ENCODE peak calls at places on chromosomes 6 and 20, in nine cellular contexts. Z is GM23248; N is brain microvascular endothelial cell; O is CD8-positive, alpha-beta memory T cell; B is fibroblast of lung; W is endodermal cell; C is left lung; S is mesenchymal stem cell; X is psoas muscle. D is an unnamed sample. For H3K36me3, the result is how much of the 10 kb centered on the place peaks cover.

GRCh38 chr6:126235363-126235762 is 104.6 kb upstream of the CENPW start:
- DNase-seq in Z (no peak), N (no peak), O (no peak), B (no peak), W (no peak), C (no peak), S (no peak), X (no peak), D (no peak)

GRCh38 chr20:17616480-17617211 is 46.8 kb downstream of the DSTN start:
- DNase-seq in Z (no peak), N (no peak), O (no peak), B (no peak), W (peak), C (no peak), S (no peak), X (peak), D (no peak)

GRCh38 chr6:127120109-127120786 is 1.8 kb downstream of the RSPO3 start:
- DNase-seq in Z (no peak), N (no peak), O (no peak), B (no peak), W (peak), C (peak), S (no peak), X (peak), D (no peak)

GRCh38 chr6:149089508-149089907 is 228.0 kb upstream of the TAB2 start:
- DNase-seq in Z (no peak), N (no peak), O (no peak), B (no peak), W (no peak), C (no peak), S (no peak), X (no peak), D (no peak)

GRCh38 chr6:151147118-151147832 is 92.5 kb upstream of the AKAP12 start:
- DNase-seq in Z (no peak), N (no peak), O (no peak), B (no peak), W (no peak), C (no peak), S (no peak), X (no peak), D (no peak)

GRCh38 chr20:36546111-36546736 is 4.9 kb downstream of the MYL9 start:
- DNase-seq in Z (no peak), N (no peak), O (no peak), B (no peak), W (no peak), C (no peak), S (no peak), X (peak), D (no peak)

GRCh38 chr6:2643935-2644539 is 106.7 kb downstream of the MYLK4 start:
- DNase-seq in Z (no peak), N (no peak), O (no peak), B (no peak), W (no peak), C (no peak), S (no peak), X (no peak), D (no peak)

GRCh38 chr20:32611286-32611685 is 26.2 kb upstream of the NOL4L start:
- DNase-seq in Z (no peak), N (no peak), O (no peak), B (no peak), W (no peak), C (no peak), S (no peak), X (no peak), D (no peak)

GRCh38 chr20:3796477-3797225 is 541 bp downstream of the CDC25B start:
- DNase-seq in Z (no peak), N (no peak), O (no peak), B (no peak), W (no peak), C (peak), S (no peak), X (no peak), D (no peak)

GRCh38 chr20:24651171-24651972 is 181.9 kb downstream of the SYNDIG1 start:
- DNase-seq in Z (peak), N (peak), O (no peak), B (peak), W (no peak), C (peak), S (peak), X (no peak), D (no peak)

GRCh38 chr6:67717281-67717680 is 917.8 kb upstream of the ADGRB3 start:
- DNase-seq in Z (no peak), N (peak), O (no peak), B (peak), W (no peak), C (no peak), S (no peak), X (no peak), D (no peak)

GRCh38 chr6:18192026-18192425 is 36.8 kb downstream of the KDM1B start:
- DNase-seq in Z (no peak), N (no peak), O (no peak), B (no peak), W (no peak), C (no peak), S (no peak), X (no peak), D (no peak)

GRCh38 chr6:52293067-52293466 is 8.5 kb upstream of the MCM3 start:
- DNase-seq in Z (no peak), N (no peak), O (no peak), B (no peak), W (no peak), C (no peak), S (no peak), X (no peak), D (no peak)

GRCh38 chr6:11276911-11277274 is 44.4 kb upstream of the NEDD9 start:
- DNase-seq in Z (peak), N (peak), O (no peak), B (no peak), W (no peak), C (no peak), S (peak), X (no peak), D (no peak)

GRCh38 chr6:75850026-75850385 is 101.0 kb downstream of the MYO6 start:
- DNase-seq in Z (no peak), N (no peak), O (no peak), B (peak), W (no peak), C (no peak), S (peak), X (no peak), D (no peak)

GRCh38 chr20:40494238-40494637 is 194.8 kb downstream of the MAFB start:
- DNase-seq in Z (no peak), N (no peak), O (no peak), B (no peak), W (no peak), C (peak), S (no peak), X (no peak), D (no peak)

GRCh38 chr6:113464959-113465358 is 392.2 kb upstream of the MARCKS start:
- DNase-seq in Z (peak), N (peak), O (no peak), B (peak), W (no peak), C (no peak), S (peak), X (no peak), D (no peak)

GRCh38 chr6:24848461-24848860 is 49.7 kb upstream of the ARMH2 start:
- DNase-seq in Z (no peak), N (no peak), O (no peak), B (no peak), W (no peak), C (no peak), S (no peak), X (no peak), D (no peak)

GRCh38 chr6:144575327-144575726 is 290.2 kb downstream of the UTRN start:
- DNase-seq in Z (no peak), N (no peak), O (no peak), B (no peak), W (no peak), C (no peak), S (no peak), X (no peak), D (no peak)

GRCh38 chr20:58228484-58229197 is at the start of gene ANKRD60:
- DNase-seq in Z (peak), N (peak), O (peak), B (peak), W (peak), C (no peak), S (peak), X (no peak), D (peak)

GRCh38 chr6:169984181-169985120 is 233.0 kb downstream of the ERMARD start:
- DNase-seq in Z (no peak), N (no peak), O (no peak), B (no peak), W (no peak), C (peak), S (no peak), X (peak), D (no peak)

GRCh38 chr6:105609375-105609991 is 206.6 kb upstream of the PREP start:
- DNase-seq in Z (no peak), N (peak), O (no peak), B (peak), W (no peak), C (peak), S (peak), X (no peak), D (no peak)
- H3K27ac ChIP-seq in Z (peak), N (peak), O (no peak), B (peak), W (peak), C (peak), S (peak), X (no peak), D (no peak)

GRCh38 chr6:6584310-6585002 is 4.1 kb upstream of the LY86 start:
- DNase-seq in Z (no peak), N (no peak), O (no peak), B (no peak), W (no peak), C (no peak), S (no peak), X (no peak), D (no peak)
- H3K4me3 ChIP-seq in Z (no peak), N (no peak), O (no peak), B (no peak), W (no peak), C (no peak), S (no peak), X (no peak), D (no peak)

GRCh38 chr20:38156888-38157634 is 8.0 kb downstream of the TGM2 start:
- DNase-seq in Z (peak), N (no peak), O (no peak), B (peak), W (no peak), C (no peak), S (no peak), X (peak), D (no peak)

GRCh38 chr20:38159539-38159938 is 5.5 kb downstream of the TGM2 start:
- DNase-seq in Z (no peak), N (no peak), O (no peak), B (no peak), W (no peak), C (no peak), S (no peak), X (no peak), D (no peak)

GRCh38 chr20:38158701-38159325 is 6.3 kb downstream of the TGM2 start:
- DNase-seq in Z (no peak), N (no peak), O (no peak), B (no peak), W (no peak), C (no peak), S (no peak), X (no peak), D (no peak)

GRCh38 chr20:38156280-38156679 is 8.8 kb downstream of the TGM2 start:
- DNase-seq in Z (no peak), N (no peak), O (no peak), B (no peak), W (no peak), C (no peak), S (no peak), X (no peak), D (no peak)

GRCh38 chr20:38157635-38158495 is 7.2 kb downstream of the TGM2 start:
- DNase-seq in Z (no peak), N (no peak), O (no peak), B (peak), W (no peak), C (no peak), S (no peak), X (no peak), D (no peak)
- H3K36me3 ChIP-seq in Z (under half), N (half or more), O (under half), B (under half), W (under half), C (under half), S (under half), X (under half), D (under half)

GRCh38 chr6:112286010-112286409 is 31.6 kb upstream of the LAMA4 start:
- DNase-seq in Z (no peak), N (no peak), O (peak), B (no peak), W (no peak), C (no peak), S (no peak), X (no peak), D (no peak)

GRCh38 chr6:112279044-112279916 is 24.9 kb upstream of the LAMA4 start:
- DNase-seq in Z (peak), N (no peak), O (no peak), B (no peak), W (no peak), C (no peak), S (no peak), X (no peak), D (no peak)

GRCh38 chr6:112284603-112285002 is 30.2 kb upstream of the LAMA4 start:
- DNase-seq in Z (no peak), N (no peak), O (no peak), B (no peak), W (no peak), C (no peak), S (no peak), X (no peak), D (no peak)

GRCh38 chr6:112283621-112284020 is 29.3 kb upstream of the LAMA4 start:
- DNase-seq in Z (no peak), N (no peak), O (no peak), B (no peak), W (no peak), C (no peak), S (no peak), X (no peak), D (no peak)

DNA sequence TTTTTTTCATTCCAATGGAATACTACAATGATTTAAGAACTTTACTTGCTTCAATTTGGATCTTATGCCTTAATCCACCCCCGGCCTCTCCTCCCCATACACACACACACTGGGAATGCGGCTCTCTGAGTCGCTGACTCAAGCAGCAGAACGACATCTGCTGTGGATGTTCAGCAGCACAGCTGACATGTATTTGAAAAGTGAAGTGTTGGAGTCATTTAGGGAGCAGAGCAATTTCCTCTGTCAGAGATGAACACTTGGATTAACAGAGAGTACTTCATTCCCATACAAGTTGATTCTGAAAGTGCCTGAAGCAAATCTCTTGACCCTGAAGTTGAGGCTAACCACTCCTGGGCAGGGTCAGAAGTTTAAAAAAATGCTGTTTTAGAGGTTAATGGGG is 27.9 kb upstream of the LAMA4 start:
- DNase-seq in Z (peak), N (peak), O (no peak), B (peak), W (peak), C (peak), S (peak), X (peak), D (no peak)
- H3K27ac ChIP-seq in Z (peak), N (no peak), O (no peak), B (peak), W (no peak), C (peak), S (no peak), X (peak), D (no peak)

DNA sequence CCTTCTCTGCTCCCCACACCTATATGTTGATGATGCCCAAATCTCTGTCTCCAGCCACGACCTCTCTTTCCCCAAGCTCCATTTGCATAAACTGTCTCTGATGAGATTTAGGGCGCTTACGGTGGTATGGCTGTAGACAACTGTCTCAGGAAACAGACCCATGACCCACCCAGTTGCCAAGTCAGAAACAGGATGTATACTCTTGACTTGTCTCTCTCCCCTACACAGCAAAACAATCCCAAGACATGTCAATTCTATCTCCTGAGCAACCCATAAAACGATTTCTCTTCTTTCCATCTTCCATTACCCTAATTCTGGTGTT is 13.9 kb downstream of the GNL1 start:
- DNase-seq in Z (no peak), N (no peak), O (peak), B (no peak), W (no peak), C (no peak), S (no peak), X (no peak), D (peak)
- H3K4me3 ChIP-seq in Z (no peak), N (no peak), O (peak), B (no peak), W (no peak), C (peak), S (no peak), X (no peak), D (peak)

GRCh38 chr6:35648203-35648602 is 40.5 kb downstream of the FKBP5 start:
- DNase-seq in Z (no peak), N (no peak), O (no peak), B (no peak), W (no peak), C (no peak), S (no peak), X (no peak), D (no peak)
- H3K36me3 ChIP-seq in Z (under half), N (under half), O (under half), B (under half), W (under half), C (under half), S (under half), X (under half), D (under half)

DNA sequence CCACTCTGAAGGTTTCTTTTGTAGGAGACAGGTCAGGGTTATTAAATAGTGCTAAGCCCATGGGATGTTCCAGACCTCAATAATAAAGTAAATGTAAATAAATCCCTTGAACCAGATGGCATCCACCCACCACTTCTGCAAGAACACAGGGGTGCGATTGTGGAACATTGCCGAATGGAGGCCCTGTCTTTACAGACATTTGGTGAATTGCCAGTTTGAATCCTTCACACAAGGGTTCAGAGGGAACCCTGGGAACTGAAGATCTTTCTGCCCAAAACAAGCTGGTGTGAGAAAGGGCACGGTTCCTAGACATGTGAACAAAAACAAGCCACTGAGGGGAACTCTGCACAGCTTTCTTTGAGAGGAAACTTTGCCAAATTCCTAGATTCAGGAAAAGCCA is 30.2 kb upstream of the RNF8 start:
- DNase-seq in Z (peak), N (no peak), O (no peak), B (peak), W (peak), C (no peak), S (peak), X (no peak), D (no peak)
- H3K27ac ChIP-seq in Z (peak), N (no peak), O (no peak), B (no peak), W (no peak), C (no peak), S (no peak), X (peak), D (no peak)

GRCh38 chr6:34285571-34285970 is 36.8 kb upstream of the SMIM29 start:
- DNase-seq in Z (no peak), N (no peak), O (no peak), B (no peak), W (no peak), C (no peak), S (peak), X (no peak), D (no peak)

GRCh38 chr6:34288581-34288980 is 39.8 kb upstream of the SMIM29 start:
- DNase-seq in Z (no peak), N (no peak), O (no peak), B (no peak), W (no peak), C (no peak), S (no peak), X (no peak), D (no peak)

GRCh38 chr6:34281702-34282334 is 33.0 kb upstream of the SMIM29 start:
- DNase-seq in Z (no peak), N (no peak), O (no peak), B (no peak), W (no peak), C (no peak), S (no peak), X (no peak), D (no peak)

GRCh38 chr6:34289137-34289536 is 40.3 kb upstream of the SMIM29 start:
- DNase-seq in Z (no peak), N (no peak), O (no peak), B (no peak), W (no peak), C (no peak), S (no peak), X (no peak), D (no peak)

GRCh38 chr6:34284563-34285545 is 36.0 kb upstream of the SMIM29 start:
- DNase-seq in Z (peak), N (peak), O (no peak), B (peak), W (no peak), C (peak), S (peak), X (peak), D (no peak)
- H3K4me3 ChIP-seq in Z (no peak), N (no peak), O (no peak), B (no peak), W (no peak), C (no peak), S (no peak), X (no peak), D (no peak)

DNA sequence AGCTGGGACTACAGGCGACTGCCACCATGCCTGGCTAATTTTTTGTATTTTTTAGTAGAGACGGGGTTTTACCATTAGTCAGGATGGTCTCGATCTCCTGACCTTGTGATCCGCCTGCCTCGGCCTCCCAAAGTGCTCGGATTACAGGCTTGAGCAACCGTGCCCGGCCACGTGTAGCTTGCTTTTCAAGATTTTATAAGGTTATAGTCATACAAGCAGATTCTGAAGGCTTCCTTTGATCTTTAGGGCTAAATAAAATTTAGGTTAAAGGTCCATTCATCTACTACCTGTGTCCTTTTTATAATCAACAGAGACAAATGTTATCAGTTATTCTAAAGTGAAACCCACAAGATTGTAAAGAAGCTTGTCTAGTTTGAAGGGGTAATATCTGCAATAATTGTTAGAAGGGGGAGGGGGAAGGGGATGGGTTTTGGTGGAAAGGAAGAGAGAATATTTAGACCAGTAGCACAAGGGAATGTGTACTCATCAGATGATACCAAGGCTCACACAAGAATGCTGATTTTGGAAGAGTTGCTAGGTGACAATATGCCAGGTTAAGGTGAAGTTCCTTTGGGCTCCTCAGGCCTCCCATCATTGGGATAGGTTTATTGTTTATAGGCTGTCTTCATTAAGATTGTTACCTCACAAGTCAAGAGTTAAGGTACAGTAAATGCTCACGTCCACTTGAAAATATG is 284.7 kb downstream of the ALDH8A1 start:
- DNase-seq in Z (no peak), N (no peak), O (no peak), B (no peak), W (no peak), C (no peak), S (no peak), X (no peak), D (no peak)
- H3K36me3 ChIP-seq in Z (under half), N (under half), O (under half), B (under half), W (under half), C (under half), S (under half), X (under half), D (under half)